ENCODE peak calls at places on chromosomes 16 and 17, in ten cellular contexts. One of them, this sample, is unnamed. For H3K4me1, the result is how much of the 10 kb centered on the place peaks cover.

GRCh38 chr17:5237541-5238016 is 2.9 kb upstream of the SCIMP start:
- DNase-seq in DND-41: peak
- DNase-seq in thyroid gland: peak
- DNase-seq in heart left ventricle: no peak
- DNase-seq in ovary: peak
- DNase-seq in prostate gland: peak
- DNase-seq in small intestine: peak
- DNase-seq in psoas muscle: no peak
- DNase-seq in thoracic aorta: no peak
- DNase-seq in IMR-90: peak
- DNase-seq in this sample: peak

GRCh38 chr17:19376799-19377198 is 1.5 kb upstream of the MAPK7 start:
- DNase-seq in DND-41: no peak
- DNase-seq in IMR-90: no peak
- DNase-seq in thoracic aorta: no peak
- DNase-seq in prostate gland: no peak
- DNase-seq in thyroid gland: no peak
- DNase-seq in small intestine: peak
- DNase-seq in heart left ventricle: no peak
- DNase-seq in ovary: peak
- DNase-seq in psoas muscle: no peak
- DNase-seq in this sample: no peak

GRCh38 chr17:52120465-52120864 is 38.0 kb downstream of the CA10 start:
- DNase-seq in thoracic aorta: no peak
- DNase-seq in small intestine: no peak
- DNase-seq in prostate gland: no peak
- DNase-seq in IMR-90: no peak
- DNase-seq in thyroid gland: no peak
- DNase-seq in heart left ventricle: no peak
- DNase-seq in psoas muscle: no peak
- DNase-seq in ovary: no peak
- DNase-seq in DND-41: no peak
- DNase-seq in this sample: no peak

GRCh38 chr17:75288784-75289121 is 480 bp downstream of the SLC25A19 start:
- DNase-seq in psoas muscle: peak
- DNase-seq in prostate gland: no peak
- DNase-seq in IMR-90: no peak
- DNase-seq in thyroid gland: peak
- DNase-seq in ovary: no peak
- DNase-seq in DND-41: peak
- DNase-seq in small intestine: no peak
- DNase-seq in heart left ventricle: no peak
- DNase-seq in thoracic aorta: no peak
- DNase-seq in this sample: no peak

GRCh38 chr17:68085751-68086445 is 50.4 kb downstream of the KPNA2 start:
- DNase-seq in psoas muscle: no peak
- DNase-seq in ovary: no peak
- DNase-seq in DND-41: peak
- DNase-seq in thoracic aorta: no peak
- DNase-seq in heart left ventricle: no peak
- DNase-seq in prostate gland: no peak
- DNase-seq in small intestine: peak
- DNase-seq in thyroid gland: no peak
- DNase-seq in IMR-90: no peak
- DNase-seq in this sample: no peak

GRCh38 chr17:69525920-69526841 is 111.7 kb downstream of the MAP2K6 start:
- DNase-seq in thoracic aorta: no peak
- DNase-seq in thyroid gland: peak
- DNase-seq in prostate gland: peak
- DNase-seq in heart left ventricle: no peak
- DNase-seq in ovary: peak
- DNase-seq in DND-41: peak
- DNase-seq in IMR-90: peak
- DNase-seq in small intestine: peak
- DNase-seq in psoas muscle: peak
- DNase-seq in this sample: peak

GRCh38 chr17:21272881-21273839 is 11.4 kb upstream of the MAP2K3 start:
- DNase-seq in ovary: no peak
- DNase-seq in heart left ventricle: no peak
- DNase-seq in thyroid gland: no peak
- DNase-seq in IMR-90: no peak
- DNase-seq in small intestine: peak
- DNase-seq in DND-41: no peak
- DNase-seq in prostate gland: no peak
- DNase-seq in psoas muscle: no peak
- DNase-seq in thoracic aorta: no peak
- DNase-seq in this sample: no peak

GRCh38 chr17:64694207-64694606 is 32.1 kb upstream of the SMURF2 start:
- DNase-seq in heart left ventricle: no peak
- DNase-seq in IMR-90: peak
- DNase-seq in psoas muscle: peak
- DNase-seq in DND-41: no peak
- DNase-seq in ovary: peak
- DNase-seq in thyroid gland: peak
- DNase-seq in prostate gland: peak
- DNase-seq in small intestine: peak
- DNase-seq in thoracic aorta: peak
- DNase-seq in this sample: peak

GRCh38 chr17:50213026-50214015 is 11.9 kb upstream of the COL1A1 start:
- DNase-seq in heart left ventricle: no peak
- DNase-seq in psoas muscle: no peak
- DNase-seq in ovary: peak
- DNase-seq in prostate gland: no peak
- DNase-seq in thoracic aorta: no peak
- DNase-seq in IMR-90: peak
- DNase-seq in small intestine: no peak
- DNase-seq in thyroid gland: no peak
- DNase-seq in DND-41: peak
- DNase-seq in this sample: peak

GRCh38 chr17:59761385-59762021 is 54.0 kb downstream of the VMP1 start:
- DNase-seq in prostate gland: no peak
- DNase-seq in thoracic aorta: no peak
- DNase-seq in ovary: no peak
- DNase-seq in small intestine: no peak
- DNase-seq in psoas muscle: no peak
- DNase-seq in DND-41: no peak
- DNase-seq in IMR-90: peak
- DNase-seq in heart left ventricle: no peak
- DNase-seq in thyroid gland: no peak
- DNase-seq in this sample: peak

GRCh38 chr16:5042574-5043171 is 8.9 kb upstream of the NAGPA start:
- DNase-seq in thoracic aorta: no peak
- DNase-seq in DND-41: no peak
- DNase-seq in thyroid gland: no peak
- DNase-seq in small intestine: no peak
- DNase-seq in ovary: no peak
- DNase-seq in IMR-90: peak
- DNase-seq in prostate gland: no peak
- DNase-seq in psoas muscle: no peak
- DNase-seq in heart left ventricle: no peak
- DNase-seq in this sample: peak

DNA sequence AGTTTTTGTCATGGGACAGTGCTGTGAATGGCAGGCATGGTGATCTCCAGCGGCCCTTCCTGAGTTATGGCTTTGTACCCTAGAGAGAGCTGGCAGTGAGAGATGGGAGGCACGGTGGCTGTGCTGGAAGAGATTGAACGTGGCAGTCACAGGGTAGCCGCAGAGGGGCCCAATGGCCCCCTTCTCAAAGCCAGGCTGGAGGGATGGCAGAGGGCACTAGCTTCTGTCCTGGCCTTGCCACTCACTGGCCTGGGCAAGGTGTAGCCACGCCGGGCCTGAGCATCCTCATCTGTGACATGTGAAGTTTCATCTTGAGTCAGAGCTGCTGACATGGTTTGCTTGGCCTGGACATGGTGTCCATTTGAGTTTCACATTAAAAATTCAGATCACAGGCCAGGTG is 3.9 kb upstream of the ATP2A1 start:
- DNase-seq in thyroid gland: no peak
- DNase-seq in IMR-90: no peak
- DNase-seq in ovary: no peak
- DNase-seq in prostate gland: no peak
- DNase-seq in heart left ventricle: no peak
- DNase-seq in psoas muscle: no peak
- DNase-seq in small intestine: no peak
- DNase-seq in thoracic aorta: no peak
- DNase-seq in DND-41: no peak
- DNase-seq in this sample: no peak
- H3K4me1 ChIP-seq in thyroid gland: under half
- H3K4me1 ChIP-seq in IMR-90: under half
- H3K4me1 ChIP-seq in ovary: under half
- H3K4me1 ChIP-seq in prostate gland: under half
- H3K4me1 ChIP-seq in heart left ventricle: under half
- H3K4me1 ChIP-seq in psoas muscle: under half
- H3K4me1 ChIP-seq in small intestine: under half
- H3K4me1 ChIP-seq in thoracic aorta: under half
- H3K4me1 ChIP-seq in DND-41: under half
- H3K4me1 ChIP-seq in this sample: under half

GRCh38 chr17:48554412-48555090 is 9.6 kb upstream of the HOXB2 start:
- DNase-seq in IMR-90: peak
- DNase-seq in thoracic aorta: no peak
- DNase-seq in ovary: no peak
- DNase-seq in prostate gland: no peak
- DNase-seq in DND-41: no peak
- DNase-seq in small intestine: no peak
- DNase-seq in psoas muscle: no peak
- DNase-seq in thyroid gland: no peak
- DNase-seq in heart left ventricle: no peak
- DNase-seq in this sample: no peak
- H3K4me1 ChIP-seq in IMR-90: half or more
- H3K4me1 ChIP-seq in thoracic aorta: half or more
- H3K4me1 ChIP-seq in ovary: under half
- H3K4me1 ChIP-seq in prostate gland: under half
- H3K4me1 ChIP-seq in DND-41: under half
- H3K4me1 ChIP-seq in small intestine: under half
- H3K4me1 ChIP-seq in psoas muscle: under half
- H3K4me1 ChIP-seq in thyroid gland: under half
- H3K4me1 ChIP-seq in heart left ventricle: under half
- H3K4me1 ChIP-seq in this sample: under half

GRCh38 chr16:67179421-67180080 is 4.2 kb downstream of the MATCAP1 start:
- DNase-seq in thoracic aorta: no peak
- DNase-seq in ovary: no peak
- DNase-seq in heart left ventricle: no peak
- DNase-seq in prostate gland: no peak
- DNase-seq in psoas muscle: no peak
- DNase-seq in thyroid gland: no peak
- DNase-seq in IMR-90: no peak
- DNase-seq in DND-41: no peak
- DNase-seq in small intestine: no peak
- DNase-seq in this sample: peak
- H3K4me1 ChIP-seq in thoracic aorta: under half
- H3K4me1 ChIP-seq in ovary: under half
- H3K4me1 ChIP-seq in heart left ventricle: under half
- H3K4me1 ChIP-seq in prostate gland: under half
- H3K4me1 ChIP-seq in psoas muscle: under half
- H3K4me1 ChIP-seq in thyroid gland: under half
- H3K4me1 ChIP-seq in IMR-90: under half
- H3K4me1 ChIP-seq in DND-41: under half
- H3K4me1 ChIP-seq in small intestine: under half
- H3K4me1 ChIP-seq in this sample: under half

GRCh38 chr17:39636587-39636926 is 387 bp upstream of the STARD3 start:
- DNase-seq in small intestine: no peak
- DNase-seq in prostate gland: no peak
- DNase-seq in DND-41: no peak
- DNase-seq in IMR-90: no peak
- DNase-seq in heart left ventricle: no peak
- DNase-seq in psoas muscle: no peak
- DNase-seq in ovary: no peak
- DNase-seq in thyroid gland: no peak
- DNase-seq in thoracic aorta: no peak
- DNase-seq in this sample: no peak

GRCh38 chr17:39632153-39632941 is 4.6 kb upstream of the STARD3 start:
- DNase-seq in small intestine: peak
- DNase-seq in prostate gland: peak
- DNase-seq in thoracic aorta: no peak
- DNase-seq in heart left ventricle: no peak
- DNase-seq in DND-41: no peak
- DNase-seq in ovary: no peak
- DNase-seq in psoas muscle: no peak
- DNase-seq in IMR-90: no peak
- DNase-seq in thyroid gland: no peak
- DNase-seq in this sample: no peak

GRCh38 chr17:39635614-39636176 is 1.2 kb upstream of the STARD3 start:
- DNase-seq in small intestine: no peak
- DNase-seq in heart left ventricle: no peak
- DNase-seq in DND-41: no peak
- DNase-seq in prostate gland: no peak
- DNase-seq in thyroid gland: no peak
- DNase-seq in ovary: no peak
- DNase-seq in IMR-90: no peak
- DNase-seq in thoracic aorta: no peak
- DNase-seq in psoas muscle: no peak
- DNase-seq in this sample: no peak

GRCh38 chr17:39633570-39634183 is 3.3 kb upstream of the STARD3 start:
- DNase-seq in psoas muscle: no peak
- DNase-seq in DND-41: no peak
- DNase-seq in heart left ventricle: no peak
- DNase-seq in thyroid gland: no peak
- DNase-seq in thoracic aorta: no peak
- DNase-seq in IMR-90: no peak
- DNase-seq in prostate gland: no peak
- DNase-seq in ovary: no peak
- DNase-seq in small intestine: no peak
- DNase-seq in this sample: no peak

GRCh38 chr17:39634384-39634871 is 2.5 kb upstream of the STARD3 start:
- DNase-seq in ovary: no peak
- DNase-seq in psoas muscle: no peak
- DNase-seq in prostate gland: no peak
- DNase-seq in thyroid gland: no peak
- DNase-seq in thoracic aorta: no peak
- DNase-seq in DND-41: peak
- DNase-seq in heart left ventricle: no peak
- DNase-seq in IMR-90: peak
- DNase-seq in small intestine: peak
- DNase-seq in this sample: peak
- H3K4me1 ChIP-seq in ovary: under half
- H3K4me1 ChIP-seq in psoas muscle: under half
- H3K4me1 ChIP-seq in prostate gland: under half
- H3K4me1 ChIP-seq in thyroid gland: under half
- H3K4me1 ChIP-seq in thoracic aorta: under half
- H3K4me1 ChIP-seq in DND-41: under half
- H3K4me1 ChIP-seq in heart left ventricle: under half
- H3K4me1 ChIP-seq in IMR-90: under half
- H3K4me1 ChIP-seq in small intestine: under half
- H3K4me1 ChIP-seq in this sample: under half

GRCh38 chr16:85587763-85588474 is 25.2 kb upstream of the GSE1 start:
- DNase-seq in thoracic aorta: no peak
- DNase-seq in small intestine: no peak
- DNase-seq in ovary: no peak
- DNase-seq in IMR-90: no peak
- DNase-seq in thyroid gland: no peak
- DNase-seq in prostate gland: no peak
- DNase-seq in DND-41: no peak
- DNase-seq in psoas muscle: no peak
- DNase-seq in heart left ventricle: no peak
- DNase-seq in this sample: no peak
- H3K4me1 ChIP-seq in thoracic aorta: under half
- H3K4me1 ChIP-seq in small intestine: under half
- H3K4me1 ChIP-seq in ovary: under half
- H3K4me1 ChIP-seq in IMR-90: under half
- H3K4me1 ChIP-seq in thyroid gland: under half
- H3K4me1 ChIP-seq in prostate gland: under half
- H3K4me1 ChIP-seq in DND-41: under half
- H3K4me1 ChIP-seq in psoas muscle: under half
- H3K4me1 ChIP-seq in heart left ventricle: under half
- H3K4me1 ChIP-seq in this sample: under half

GRCh38 chr16:50167603-50168002 is 14.5 kb downstream of the TENT4B start:
- DNase-seq in DND-41: no peak
- DNase-seq in small intestine: no peak
- DNase-seq in thoracic aorta: no peak
- DNase-seq in prostate gland: no peak
- DNase-seq in thyroid gland: peak
- DNase-seq in IMR-90: no peak
- DNase-seq in ovary: no peak
- DNase-seq in heart left ventricle: no peak
- DNase-seq in psoas muscle: no peak
- DNase-seq in this sample: no peak
- H3K4me1 ChIP-seq in DND-41: under half
- H3K4me1 ChIP-seq in small intestine: under half
- H3K4me1 ChIP-seq in thoracic aorta: half or more
- H3K4me1 ChIP-seq in prostate gland: under half
- H3K4me1 ChIP-seq in thyroid gland: under half
- H3K4me1 ChIP-seq in IMR-90: under half
- H3K4me1 ChIP-seq in ovary: under half
- H3K4me1 ChIP-seq in heart left ventricle: under half
- H3K4me1 ChIP-seq in psoas muscle: under half
- H3K4me1 ChIP-seq in this sample: under half

This sample was measured in GM23248.